ENCODE peak calls at places on chromosome X, in six cellular contexts. R is endothelial cell; H is CD8-positive, alpha-beta T cell; G is fibroblast of pulmonary artery; Y is GM13976; W is left ventricle myocardium inferior. I is an unnamed sample.

GRCh38 chrX:44101300-44101699 is 128.1 kb upstream of the NDP start:
- DNase-seq in H (no peak), Y (no peak), G (peak), W (no peak), R (no peak), I (no peak)

GRCh38 chrX:2397648-2398340 is 103.0 kb downstream of the DHRSX start:
- DNase-seq in Y (no peak), G (peak), H (no peak), R (no peak), W (no peak), I (peak)

GRCh38 chrX:19344661-19345060 is 934 bp downstream of the PDHA1 start:
- DNase-seq in Y (no peak), R (no peak), G (no peak), H (no peak), W (no peak), I (no peak)

GRCh38 chrX:56564182-56564885 is 907 bp downstream of the UBQLN2 start:
- DNase-seq in Y (peak), H (peak), G (peak), R (no peak), W (no peak), I (peak)

GRCh38 chrX:10597871-10598270 is 22.5 kb downstream of the MID1 start:
- DNase-seq in W (no peak), G (peak), R (peak), Y (peak), H (no peak), I (peak)

GRCh38 chrX:1751781-1752180 is 136.9 kb downstream of the ASMT start:
- DNase-seq in H (no peak), R (no peak), G (no peak), Y (no peak), W (no peak), I (no peak)

GRCh38 chrX:151397741-151398070 is 700 bp downstream of the VMA21 start:
- DNase-seq in H (no peak), W (no peak), G (peak), Y (no peak), R (no peak), I (no peak)

GRCh38 chrX:20461576-20461975 is 194.9 kb upstream of the RPS6KA3 start:
- DNase-seq in G (peak), H (no peak), R (no peak), Y (no peak), W (no peak), I (peak)

GRCh38 chrX:1545776-1546408 is 8.9 kb upstream of the P2RY8 start:
- DNase-seq in W (no peak), R (no peak), G (no peak), H (peak), Y (no peak), I (no peak)

GRCh38 chrX:17860811-17861495 is at the start of gene RAI2:
- DNase-seq in H (peak), Y (peak), W (peak), R (peak), G (no peak), I (no peak)

GRCh38 chrX:84046403-84046984 is 141.5 kb downstream of the RPS6KA6 start:
- DNase-seq in R (peak), G (peak), H (no peak), Y (peak), W (no peak), I (peak)

GRCh38 chrX:82973641-82974040 is 534.4 kb upstream of the POU3F4 start:
- DNase-seq in H (no peak), Y (no peak), G (no peak), R (no peak), W (no peak), I (no peak)

GRCh38 chrX:131331152-131331551 is 42.0 kb upstream of the IGSF1 start:
- DNase-seq in H (no peak), Y (no peak), G (no peak), W (no peak), R (no peak), I (no peak)

GRCh38 chrX:7927259-7928167 is at the start of gene PNPLA4:
- DNase-seq in G (peak), R (peak), Y (peak), H (peak), W (peak), I (peak)
- TF ChIP-seq CTCF in G (peak), R (no peak), Y (peak), H (no peak), W (peak), I (no peak)

GRCh38 chrX:106957856-106958255 is 37.7 kb downstream of the CLDN2 start:
- DNase-seq in R (no peak), W (no peak), G (no peak), H (no peak), Y (no peak), I (no peak)

GRCh38 chrX:106955004-106955772 is 35.0 kb downstream of the CLDN2 start:
- DNase-seq in H (no peak), R (no peak), G (peak), Y (no peak), W (no peak), I (peak)

GRCh38 chrX:106963111-106963510 is 36.9 kb downstream of the MORC4 start:
- DNase-seq in W (no peak), Y (no peak), R (no peak), G (no peak), H (no peak), I (no peak)

GRCh38 chrX:106964290-106964689 is 35.7 kb downstream of the MORC4 start:
- DNase-seq in Y (no peak), W (no peak), H (no peak), R (no peak), G (no peak), I (no peak)

GRCh38 chrX:106959897-106960296 is 39.7 kb downstream of the CLDN2 start:
- DNase-seq in Y (no peak), G (peak), W (no peak), R (no peak), H (no peak), I (peak)
- TF ChIP-seq CTCF in Y (no peak), G (peak), W (no peak), R (no peak), H (no peak), I (peak)

DNA sequence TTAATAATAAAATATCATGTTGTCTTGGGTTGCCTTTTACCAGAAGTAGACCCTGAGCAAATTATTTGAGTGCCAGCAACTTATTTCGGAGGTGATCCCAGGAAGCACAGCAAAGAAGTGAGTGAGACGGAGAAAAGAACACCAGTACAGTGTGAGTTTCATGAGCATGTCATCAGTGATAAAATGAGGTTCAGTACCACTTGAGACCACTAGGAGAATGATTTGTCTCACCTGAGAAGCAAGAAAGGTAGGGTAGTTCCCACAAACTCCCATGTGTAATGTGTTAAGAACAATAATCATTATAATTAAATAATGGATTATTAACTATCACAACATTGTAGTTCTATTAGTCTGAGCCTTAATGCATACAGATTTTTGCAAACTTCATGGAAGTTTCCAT is 112.8 kb upstream of the DMD start:
- DNase-seq in G (no peak), W (no peak), R (no peak), H (no peak), Y (no peak), I (no peak)
- TF ChIP-seq CTCF in G (no peak), W (no peak), R (peak), H (no peak), Y (no peak), I (peak)

DNA sequence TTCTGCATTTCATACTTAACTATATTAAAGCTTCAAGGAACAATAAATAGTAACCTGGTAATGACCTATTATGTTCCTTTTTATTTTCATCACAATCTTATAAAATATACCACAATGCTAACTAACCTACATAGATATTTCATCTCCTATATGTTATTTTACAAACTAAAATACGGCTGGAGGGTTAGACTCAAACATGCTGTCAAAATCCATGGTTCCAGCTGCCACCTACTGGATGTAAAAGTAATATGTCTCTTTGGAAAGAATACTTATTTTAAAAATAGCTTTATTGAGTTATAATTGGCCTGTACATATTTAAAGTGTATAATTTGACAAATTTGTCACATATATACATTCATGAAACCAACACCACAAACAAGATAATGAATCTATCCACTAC is 15.0 kb downstream of the RGN start:
- DNase-seq in H (no peak), R (no peak), Y (peak), G (peak), W (no peak), I (peak)
- TF ChIP-seq CTCF in H (peak), R (peak), Y (no peak), G (peak), W (peak), I (peak)

GRCh38 chrX:102154218-102154860 is 1.4 kb downstream of the BEX5 start:
- DNase-seq in R (peak), Y (no peak), H (no peak), W (no peak), G (no peak), I (no peak)
- TF ChIP-seq CTCF in R (peak), Y (no peak), H (peak), W (peak), G (no peak), I (peak)

I was measured in HFFc6.